ENCODE peak calls at places on chromosome 11, in six cellular contexts. One of them, this sample, is unnamed.

GRCh38 chr11:103648670-103649400 is 387.6 kb upstream of the DDI1 start:
- DNase-seq in heart left ventricle: no peak
- DNase-seq in right lobe of liver: no peak
- DNase-seq in vagina: no peak
- DNase-seq in GM12891: no peak
- DNase-seq in H1: no peak
- DNase-seq in this sample: no peak

GRCh38 chr11:10522921-10523320 is 18.1 kb downstream of the RNF141 start:
- DNase-seq in vagina: no peak
- DNase-seq in heart left ventricle: no peak
- DNase-seq in H1: no peak
- DNase-seq in right lobe of liver: no peak
- DNase-seq in GM12891: no peak
- DNase-seq in this sample: no peak

GRCh38 chr11:123461164-123461563 is 31.1 kb downstream of the GRAMD1B start:
- DNase-seq in vagina: no peak
- DNase-seq in heart left ventricle: peak
- DNase-seq in H1: no peak
- DNase-seq in GM12891: no peak
- DNase-seq in right lobe of liver: no peak
- DNase-seq in this sample: no peak

GRCh38 chr11:36540998-36541397 is 26.8 kb upstream of the RAG1 start:
- DNase-seq in heart left ventricle: peak
- DNase-seq in vagina: no peak
- DNase-seq in right lobe of liver: peak
- DNase-seq in H1: no peak
- DNase-seq in GM12891: peak
- DNase-seq in this sample: peak

GRCh38 chr11:8234425-8234821 is 29.3 kb downstream of the LMO1 start:
- DNase-seq in right lobe of liver: no peak
- DNase-seq in heart left ventricle: peak
- DNase-seq in vagina: no peak
- DNase-seq in GM12891: no peak
- DNase-seq in H1: no peak
- DNase-seq in this sample: peak

GRCh38 chr11:36109850-36110606 is 166.2 kb downstream of the LDLRAD3 start:
- DNase-seq in right lobe of liver: no peak
- DNase-seq in GM12891: peak
- DNase-seq in heart left ventricle: no peak
- DNase-seq in vagina: no peak
- DNase-seq in H1: no peak
- DNase-seq in this sample: no peak

GRCh38 chr11:14642873-14643696 is 519 bp upstream of the PDE3B start:
- DNase-seq in right lobe of liver: no peak
- DNase-seq in H1: no peak
- DNase-seq in vagina: no peak
- DNase-seq in heart left ventricle: no peak
- DNase-seq in GM12891: no peak
- DNase-seq in this sample: no peak

GRCh38 chr11:57001674-57002401 is 13.1 kb downstream of the OR5AK2 start:
- DNase-seq in GM12891: no peak
- DNase-seq in right lobe of liver: no peak
- DNase-seq in H1: no peak
- DNase-seq in vagina: no peak
- DNase-seq in heart left ventricle: no peak
- DNase-seq in this sample: no peak

GRCh38 chr11:75399344-75400109 is at the start of gene RPS3:
- DNase-seq in heart left ventricle: peak
- DNase-seq in GM12891: peak
- DNase-seq in H1: peak
- DNase-seq in right lobe of liver: peak
- DNase-seq in vagina: no peak
- DNase-seq in this sample: peak
- TF ChIP-seq POLR2A in heart left ventricle: peak
- TF ChIP-seq POLR2A in GM12891: peak
- TF ChIP-seq POLR2A in H1: peak
- TF ChIP-seq POLR2A in right lobe of liver: peak
- TF ChIP-seq POLR2A in vagina: no peak
- TF ChIP-seq POLR2A in this sample: peak

DNA sequence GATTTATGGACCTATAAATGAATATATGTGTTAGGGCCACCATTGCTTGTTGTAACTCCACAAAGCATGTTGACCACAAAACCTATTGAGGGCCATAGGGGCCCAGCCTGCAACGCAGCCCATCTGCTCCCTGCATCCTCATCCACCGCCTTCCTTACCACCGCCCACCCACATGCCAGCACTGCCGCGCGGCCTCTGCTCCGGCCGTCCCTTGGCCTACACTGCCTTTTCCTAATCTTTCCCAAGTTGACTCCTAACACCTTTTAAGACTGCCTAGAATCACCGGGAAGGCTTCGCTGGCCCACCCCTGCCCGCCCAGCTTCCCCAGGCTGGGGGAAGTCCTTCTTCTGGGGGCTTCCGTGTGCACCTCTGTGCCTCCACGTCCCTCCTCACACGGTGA is 55.0 kb downstream of the SNX19 start:
- DNase-seq in vagina: no peak
- DNase-seq in right lobe of liver: no peak
- DNase-seq in H1: no peak
- DNase-seq in heart left ventricle: no peak
- DNase-seq in GM12891: no peak
- DNase-seq in this sample: no peak
- TF ChIP-seq POLR2A in vagina: no peak
- TF ChIP-seq POLR2A in right lobe of liver: no peak
- TF ChIP-seq POLR2A in H1: no peak
- TF ChIP-seq POLR2A in heart left ventricle: no peak
- TF ChIP-seq POLR2A in GM12891: no peak
- TF ChIP-seq POLR2A in this sample: no peak

GRCh38 chr11:65382036-65382803 is at the start of gene SLC25A45:
- DNase-seq in right lobe of liver: peak
- DNase-seq in vagina: no peak
- DNase-seq in GM12891: peak
- DNase-seq in H1: peak
- DNase-seq in heart left ventricle: peak
- DNase-seq in this sample: peak
- TF ChIP-seq POLR2A in right lobe of liver: peak
- TF ChIP-seq POLR2A in vagina: no peak
- TF ChIP-seq POLR2A in GM12891: peak
- TF ChIP-seq POLR2A in H1: no peak
- TF ChIP-seq POLR2A in heart left ventricle: peak
- TF ChIP-seq POLR2A in this sample: peak

GRCh38 chr11:9460322-9461067 is at the start of gene ZNF143:
- DNase-seq in right lobe of liver: peak
- DNase-seq in H1: peak
- DNase-seq in heart left ventricle: peak
- DNase-seq in vagina: peak
- DNase-seq in GM12891: peak
- DNase-seq in this sample: peak
- TF ChIP-seq POLR2A in right lobe of liver: peak
- TF ChIP-seq POLR2A in H1: no peak
- TF ChIP-seq POLR2A in heart left ventricle: peak
- TF ChIP-seq POLR2A in vagina: no peak
- TF ChIP-seq POLR2A in GM12891: peak
- TF ChIP-seq POLR2A in this sample: peak